ENCODE peak calls at places on chromosomes 3 and 15, in five cellular contexts. One of them, this sample, is unnamed.
A peak's percentile ranks its signal among the peaks of the same experiment; 100 is the strongest.

GRCh38 chr3:156181509-156181908 is 61.1 kb downstream of the KCNAB1 start:
- DNase-seq in heart left ventricle: no peak
- DNase-seq in tibial artery: no peak
- DNase-seq in GM06990: no peak
- DNase-seq in fibroblast of the aortic adventitia: peak; percentile 57
- DNase-seq in this sample: no peak

GRCh38 chr15:74322558-74323180 is 44.8 kb downstream of the CYP11A1 start:
- DNase-seq in heart left ventricle: peak; percentile 70
- DNase-seq in tibial artery: peak; percentile 79
- DNase-seq in GM06990: peak; percentile 40
- DNase-seq in fibroblast of the aortic adventitia: peak; percentile 68
- DNase-seq in this sample: peak; percentile 66

GRCh38 chr15:73752817-73753214 is 335 bp downstream of the INSYN1 start:
- DNase-seq in heart left ventricle: no peak
- DNase-seq in tibial artery: no peak
- DNase-seq in GM06990: no peak
- DNase-seq in fibroblast of the aortic adventitia: no peak
- DNase-seq in this sample: no peak

GRCh38 chr3:141476033-141476432 is 10.8 kb upstream of the RASA2 start:
- DNase-seq in heart left ventricle: no peak
- DNase-seq in tibial artery: no peak
- DNase-seq in GM06990: no peak
- DNase-seq in fibroblast of the aortic adventitia: no peak
- DNase-seq in this sample: no peak

GRCh38 chr15:37117030-37117429 is 16.7 kb upstream of the MEIS2 start:
- DNase-seq in heart left ventricle: no peak
- DNase-seq in tibial artery: no peak
- DNase-seq in GM06990: no peak
- DNase-seq in fibroblast of the aortic adventitia: no peak
- DNase-seq in this sample: no peak

GRCh38 chr3:12643010-12643380 is 20.9 kb downstream of the RAF1 start:
- DNase-seq in heart left ventricle: no peak
- DNase-seq in tibial artery: no peak
- DNase-seq in GM06990: no peak
- DNase-seq in fibroblast of the aortic adventitia: no peak
- DNase-seq in this sample: no peak

GRCh38 chr3:173275740-173276139 is 121.8 kb upstream of the NLGN1 start:
- DNase-seq in heart left ventricle: no peak
- DNase-seq in tibial artery: no peak
- DNase-seq in GM06990: no peak
- DNase-seq in fibroblast of the aortic adventitia: no peak
- DNase-seq in this sample: no peak

GRCh38 chr3:27943106-27943505 is 221.0 kb upstream of the EOMES start:
- DNase-seq in heart left ventricle: no peak
- DNase-seq in tibial artery: no peak
- DNase-seq in GM06990: no peak
- DNase-seq in fibroblast of the aortic adventitia: peak; percentile 37
- DNase-seq in this sample: peak; percentile 35

GRCh38 chr3:130658666-130659065 is 88.0 kb downstream of the PIK3R4 start:
- DNase-seq in heart left ventricle: no peak
- DNase-seq in tibial artery: no peak
- DNase-seq in GM06990: no peak
- DNase-seq in fibroblast of the aortic adventitia: peak; percentile 61
- DNase-seq in this sample: no peak

GRCh38 chr3:172675371-172676193 is 35.3 kb downstream of the NCEH1 start:
- DNase-seq in heart left ventricle: no peak
- DNase-seq in tibial artery: no peak
- DNase-seq in GM06990: no peak
- DNase-seq in fibroblast of the aortic adventitia: peak; percentile 74
- DNase-seq in this sample: no peak

GRCh38 chr15:68558318-68559305 is 20.2 kb upstream of the CORO2B start:
- DNase-seq in heart left ventricle: no peak
- DNase-seq in tibial artery: no peak
- DNase-seq in GM06990: no peak
- DNase-seq in fibroblast of the aortic adventitia: no peak
- DNase-seq in this sample: no peak

GRCh38 chr3:98801042-98801747 is 38.1 kb downstream of the ST3GAL6 start:
- DNase-seq in heart left ventricle: no peak
- DNase-seq in tibial artery: no peak
- DNase-seq in GM06990: no peak
- DNase-seq in fibroblast of the aortic adventitia: no peak
- DNase-seq in this sample: no peak

GRCh38 chr3:168847293-168847883 is 751.7 kb upstream of the GOLIM4 start:
- DNase-seq in heart left ventricle: no peak
- DNase-seq in tibial artery: no peak
- DNase-seq in GM06990: no peak
- DNase-seq in fibroblast of the aortic adventitia: peak; percentile 66
- DNase-seq in this sample: peak; percentile 16

GRCh38 chr15:76309561-76310330 is 1.5 kb downstream of the ETFA start:
- DNase-seq in heart left ventricle: no peak
- DNase-seq in tibial artery: no peak
- DNase-seq in GM06990: no peak
- DNase-seq in fibroblast of the aortic adventitia: peak; percentile 25
- DNase-seq in this sample: no peak

GRCh38 chr15:70048196-70048565 is 49.5 kb downstream of the TLE3 start:
- DNase-seq in heart left ventricle: no peak
- DNase-seq in tibial artery: peak; percentile 51
- DNase-seq in GM06990: no peak
- DNase-seq in fibroblast of the aortic adventitia: no peak
- DNase-seq in this sample: no peak

GRCh38 chr3:119331661-119332060 is 37.5 kb downstream of the ARHGAP31 start:
- DNase-seq in heart left ventricle: no peak
- DNase-seq in tibial artery: no peak
- DNase-seq in GM06990: no peak
- DNase-seq in fibroblast of the aortic adventitia: peak; percentile 58
- DNase-seq in this sample: no peak

GRCh38 chr3:52834871-52835501 is at the start of gene MUSTN1:
- DNase-seq in heart left ventricle: peak; percentile 57
- DNase-seq in tibial artery: peak; percentile 91
- DNase-seq in GM06990: no peak
- DNase-seq in fibroblast of the aortic adventitia: peak; percentile 47
- DNase-seq in this sample: no peak

GRCh38 chr3:190352866-190353457 is 30.7 kb upstream of the CLDN1 start:
- DNase-seq in heart left ventricle: no peak
- DNase-seq in tibial artery: no peak
- DNase-seq in GM06990: no peak
- DNase-seq in fibroblast of the aortic adventitia: no peak
- DNase-seq in this sample: no peak

GRCh38 chr15:77013786-77014136 is 18.8 kb downstream of the PSTPIP1 start:
- DNase-seq in heart left ventricle: no peak
- DNase-seq in tibial artery: no peak
- DNase-seq in GM06990: peak; percentile 68
- DNase-seq in fibroblast of the aortic adventitia: no peak
- DNase-seq in this sample: no peak

GRCh38 chr3:15269091-15269989 is 63.0 kb downstream of the SH3BP5 start:
- DNase-seq in heart left ventricle: peak; percentile 89
- DNase-seq in tibial artery: peak; percentile 93
- DNase-seq in GM06990: peak; percentile 91
- DNase-seq in fibroblast of the aortic adventitia: peak; percentile 95
- DNase-seq in this sample: peak; percentile 46

GRCh38 chr3:58656631-58657030 is 9.9 kb downstream of the FAM3D start:
- DNase-seq in heart left ventricle: no peak
- DNase-seq in tibial artery: no peak
- DNase-seq in GM06990: no peak
- DNase-seq in fibroblast of the aortic adventitia: no peak
- DNase-seq in this sample: no peak

GRCh38 chr15:40693904-40694705 is 869 bp upstream of the RAD51 start:
- DNase-seq in heart left ventricle: no peak
- DNase-seq in tibial artery: no peak
- DNase-seq in GM06990: peak; percentile 36
- DNase-seq in fibroblast of the aortic adventitia: peak; percentile 5
- DNase-seq in this sample: no peak

GRCh38 chr3:194086251-194087075 is 49.5 kb upstream of the HES1 start:
- DNase-seq in heart left ventricle: no peak
- DNase-seq in tibial artery: no peak
- DNase-seq in GM06990: no peak
- DNase-seq in fibroblast of the aortic adventitia: no peak
- DNase-seq in this sample: no peak

GRCh38 chr3:78878789-78879515 is 888.8 kb downstream of the ROBO1 start:
- DNase-seq in heart left ventricle: no peak
- DNase-seq in tibial artery: no peak
- DNase-seq in GM06990: no peak
- DNase-seq in fibroblast of the aortic adventitia: no peak
- DNase-seq in this sample: no peak

GRCh38 chr3:188240189-188240981 is 86.4 kb downstream of the LPP start:
- DNase-seq in heart left ventricle: no peak
- DNase-seq in tibial artery: no peak
- DNase-seq in GM06990: no peak
- DNase-seq in fibroblast of the aortic adventitia: no peak
- DNase-seq in this sample: no peak

GRCh38 chr3:167740961-167741587 is 5.6 kb downstream of the SERPINI1 start:
- DNase-seq in heart left ventricle: no peak
- DNase-seq in tibial artery: no peak
- DNase-seq in GM06990: no peak
- DNase-seq in fibroblast of the aortic adventitia: peak; percentile 28
- DNase-seq in this sample: peak; percentile 21

GRCh38 chr15:101014276-101014675 is 95.1 kb downstream of the LRRK1 start:
- DNase-seq in heart left ventricle: no peak
- DNase-seq in tibial artery: no peak
- DNase-seq in GM06990: no peak
- DNase-seq in fibroblast of the aortic adventitia: no peak
- DNase-seq in this sample: no peak

GRCh38 chr3:187667526-187667925 is 2.7 kb downstream of the SST start:
- DNase-seq in heart left ventricle: no peak
- DNase-seq in tibial artery: no peak
- DNase-seq in GM06990: no peak
- DNase-seq in fibroblast of the aortic adventitia: no peak
- DNase-seq in this sample: no peak

GRCh38 chr3:58135712-58136543 is 74.8 kb downstream of the DNASE1L3 start:
- DNase-seq in heart left ventricle: peak; percentile 65
- DNase-seq in tibial artery: no peak
- DNase-seq in GM06990: no peak
- DNase-seq in fibroblast of the aortic adventitia: peak; percentile 41
- DNase-seq in this sample: no peak

GRCh38 chr3:69690-70089 is 126.9 kb upstream of the CHL1 start:
- DNase-seq in heart left ventricle: no peak
- DNase-seq in tibial artery: no peak
- DNase-seq in GM06990: no peak
- DNase-seq in fibroblast of the aortic adventitia: no peak
- DNase-seq in this sample: no peak

GRCh38 chr3:179149951-179150350 is 1.8 kb downstream of the PIK3CA start:
- DNase-seq in heart left ventricle: no peak
- DNase-seq in tibial artery: no peak
- DNase-seq in GM06990: no peak
- DNase-seq in fibroblast of the aortic adventitia: peak; percentile 28
- DNase-seq in this sample: no peak

GRCh38 chr15:82951472-82952155 is 906 bp downstream of the HOMER2 start:
- DNase-seq in heart left ventricle: no peak
- DNase-seq in tibial artery: no peak
- DNase-seq in GM06990: no peak
- DNase-seq in fibroblast of the aortic adventitia: no peak
- DNase-seq in this sample: peak; percentile 29
- H3K4me3 ChIP-seq in heart left ventricle: peak overlapping the region; percentile 64
- H3K4me3 ChIP-seq in tibial artery: peak overlapping the region; percentile 65
- H3K4me3 ChIP-seq in GM06990: no peak overlapping the region
- H3K4me3 ChIP-seq in fibroblast of the aortic adventitia: no peak overlapping the region
- H3K4me3 ChIP-seq in this sample: peak overlapping the region; percentile 76

DNA sequence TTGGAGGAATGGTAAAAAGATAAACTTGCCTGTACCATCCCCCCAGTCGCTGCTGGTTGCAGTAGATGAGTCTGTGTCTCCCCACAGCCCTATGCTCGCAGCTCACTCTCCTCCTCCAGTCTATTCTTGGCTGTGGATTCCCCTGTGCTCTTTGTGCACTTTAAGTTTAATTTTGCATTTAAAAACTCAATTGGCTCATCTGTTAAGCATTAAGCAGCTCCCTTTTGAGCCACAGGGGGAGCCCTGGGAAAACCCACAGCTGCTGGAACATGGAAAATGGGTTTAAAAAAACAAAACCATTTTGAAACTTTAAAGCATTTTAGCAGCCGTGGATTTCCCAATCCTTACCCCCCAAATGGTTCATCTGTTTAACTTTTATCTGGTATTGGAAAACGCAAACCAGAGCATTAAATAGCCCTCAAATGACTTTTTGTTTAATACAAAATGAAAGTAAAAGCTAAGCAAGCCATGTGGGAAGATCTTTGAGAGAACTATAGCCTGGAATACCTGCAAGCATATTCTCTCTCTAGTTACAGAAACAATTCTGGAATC is 536.9 kb downstream of the ZIC1 start:
- DNase-seq in heart left ventricle: peak; percentile 54
- DNase-seq in tibial artery: no peak
- DNase-seq in GM06990: no peak
- DNase-seq in fibroblast of the aortic adventitia: peak; percentile 94
- DNase-seq in this sample: peak; percentile 72
- H3K4me3 ChIP-seq in heart left ventricle: peak overlapping the region; percentile 47
- H3K4me3 ChIP-seq in tibial artery: peak overlapping the region; percentile 35
- H3K4me3 ChIP-seq in GM06990: peak overlapping the region; percentile 37
- H3K4me3 ChIP-seq in fibroblast of the aortic adventitia: peak overlapping the region; percentile 47
- H3K4me3 ChIP-seq in this sample: no peak overlapping the region

DNA sequence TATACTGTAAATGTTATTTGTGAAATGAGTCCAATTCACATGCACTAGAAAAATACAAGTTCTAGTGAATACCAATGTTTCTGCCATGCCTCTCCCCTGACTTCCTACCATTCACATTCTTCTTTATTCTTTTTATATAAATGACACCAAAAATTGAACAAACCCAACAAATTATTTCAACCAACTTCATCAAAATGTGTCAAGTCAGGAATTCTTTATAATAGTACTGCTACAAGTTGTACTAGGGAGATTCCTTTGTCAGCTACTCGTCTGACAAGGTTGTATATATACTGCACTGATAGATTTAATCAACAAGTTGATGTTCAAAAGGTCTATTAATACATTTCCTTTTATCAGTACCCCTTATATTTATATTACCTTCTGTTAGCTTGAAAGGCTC is 3.0 kb downstream of the TBL1XR1 start:
- DNase-seq in heart left ventricle: no peak
- DNase-seq in tibial artery: no peak
- DNase-seq in GM06990: no peak
- DNase-seq in fibroblast of the aortic adventitia: no peak
- DNase-seq in this sample: no peak
- H3K4me3 ChIP-seq in heart left ventricle: peak overlapping the region; percentile 91
- H3K4me3 ChIP-seq in tibial artery: peak overlapping the region; percentile 81
- H3K4me3 ChIP-seq in GM06990: peak overlapping the region; percentile 90
- H3K4me3 ChIP-seq in fibroblast of the aortic adventitia: peak overlapping the region; percentile 74
- H3K4me3 ChIP-seq in this sample: no peak overlapping the region

DNA sequence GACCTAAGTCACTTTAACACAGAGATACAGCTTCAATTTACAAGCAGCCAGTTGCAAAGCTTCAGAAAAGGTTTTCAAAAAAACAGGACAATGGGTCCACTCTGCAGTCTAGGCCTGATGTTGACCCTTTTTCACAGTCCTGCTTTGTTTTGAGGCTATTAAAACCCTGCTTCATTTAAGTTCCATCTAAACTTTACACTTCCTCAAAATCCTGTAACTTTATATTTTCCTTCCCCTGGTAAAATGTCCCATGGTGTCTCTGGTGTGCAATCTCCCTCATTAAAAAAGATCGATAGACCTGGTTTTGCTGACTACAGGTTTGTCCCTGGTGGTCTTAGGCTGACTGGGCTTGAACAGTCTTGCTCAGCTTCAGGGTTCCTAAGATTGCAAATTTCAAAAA is 5.1 kb upstream of the RPL14 start:
- DNase-seq in heart left ventricle: no peak
- DNase-seq in tibial artery: no peak
- DNase-seq in GM06990: no peak
- DNase-seq in fibroblast of the aortic adventitia: no peak
- DNase-seq in this sample: no peak
- H3K4me3 ChIP-seq in heart left ventricle: peak overlapping the region; percentile 65
- H3K4me3 ChIP-seq in tibial artery: peak overlapping the region; percentile 80
- H3K4me3 ChIP-seq in GM06990: no peak overlapping the region
- H3K4me3 ChIP-seq in fibroblast of the aortic adventitia: peak overlapping the region; percentile 92
- H3K4me3 ChIP-seq in this sample: no peak overlapping the region

GRCh38 chr15:57288926-57289650 is 87.2 kb upstream of the CGNL1 start:
- DNase-seq in heart left ventricle: no peak
- DNase-seq in tibial artery: no peak
- DNase-seq in GM06990: no peak
- DNase-seq in fibroblast of the aortic adventitia: peak; percentile 24
- DNase-seq in this sample: no peak
- H3K4me3 ChIP-seq in heart left ventricle: no peak overlapping the region
- H3K4me3 ChIP-seq in tibial artery: no peak overlapping the region
- H3K4me3 ChIP-seq in GM06990: no peak overlapping the region
- H3K4me3 ChIP-seq in fibroblast of the aortic adventitia: no peak overlapping the region
- H3K4me3 ChIP-seq in this sample: no peak overlapping the region